ENCODE peak calls at places on chromosomes 2 and 18, in four cellular contexts. One of them, this sample, is unnamed.

GRCh38 chr2:104929663-104930062 is 75.7 kb downstream of the POU3F3 start:
- DNase-seq in pancreas: no peak
- DNase-seq in SK-N-SH: no peak
- DNase-seq in brain microvascular endothelial cell: no peak
- DNase-seq in this sample: no peak

GRCh38 chr18:57131782-57132181 is 15.1 kb upstream of the BOD1L2 start:
- DNase-seq in pancreas: no peak
- DNase-seq in SK-N-SH: no peak
- DNase-seq in brain microvascular endothelial cell: no peak
- DNase-seq in this sample: no peak

GRCh38 chr2:164024396-164024795 is 288.6 kb upstream of the FIGN start:
- DNase-seq in pancreas: no peak
- DNase-seq in SK-N-SH: no peak
- DNase-seq in brain microvascular endothelial cell: no peak
- DNase-seq in this sample: no peak

GRCh38 chr2:47079515-47080412 is 75.3 kb downstream of the STPG4 start:
- DNase-seq in pancreas: peak
- DNase-seq in SK-N-SH: peak
- DNase-seq in brain microvascular endothelial cell: no peak
- DNase-seq in this sample: no peak

GRCh38 chr2:45339253-45339652 is 271.8 kb downstream of the SRBD1 start:
- DNase-seq in pancreas: no peak
- DNase-seq in SK-N-SH: no peak
- DNase-seq in brain microvascular endothelial cell: no peak
- DNase-seq in this sample: no peak

GRCh38 chr18:75204262-75204977 is 4.5 kb downstream of the PTGR3 start:
- DNase-seq in pancreas: peak
- DNase-seq in SK-N-SH: peak
- DNase-seq in brain microvascular endothelial cell: no peak
- DNase-seq in this sample: peak

GRCh38 chr2:138814123-138814883 is 34.1 kb upstream of the NXPH2 start:
- DNase-seq in pancreas: no peak
- DNase-seq in SK-N-SH: no peak
- DNase-seq in brain microvascular endothelial cell: no peak
- DNase-seq in this sample: no peak

GRCh38 chr2:191656792-191657191 is 21.1 kb upstream of the NABP1 start:
- DNase-seq in pancreas: no peak
- DNase-seq in SK-N-SH: no peak
- DNase-seq in brain microvascular endothelial cell: no peak
- DNase-seq in this sample: no peak

GRCh38 chr18:57122906-57123510 is 23.9 kb upstream of the BOD1L2 start:
- DNase-seq in pancreas: no peak
- DNase-seq in SK-N-SH: no peak
- DNase-seq in brain microvascular endothelial cell: no peak
- DNase-seq in this sample: no peak

GRCh38 chr2:147939313-147939712 is 81.2 kb downstream of the ORC4 start:
- DNase-seq in pancreas: no peak
- DNase-seq in SK-N-SH: no peak
- DNase-seq in brain microvascular endothelial cell: no peak
- DNase-seq in this sample: no peak

GRCh38 chr2:240786871-240787311 is 33.1 kb downstream of the KIF1A start:
- DNase-seq in pancreas: peak
- DNase-seq in SK-N-SH: no peak
- DNase-seq in brain microvascular endothelial cell: no peak
- DNase-seq in this sample: no peak

GRCh38 chr2:154568413-154568812 is 130.1 kb upstream of the KCNJ3 start:
- DNase-seq in pancreas: no peak
- DNase-seq in SK-N-SH: no peak
- DNase-seq in brain microvascular endothelial cell: no peak
- DNase-seq in this sample: no peak

GRCh38 chr2:157504623-157505022 is 60.7 kb upstream of the CYTIP start:
- DNase-seq in pancreas: no peak
- DNase-seq in SK-N-SH: no peak
- DNase-seq in brain microvascular endothelial cell: no peak
- DNase-seq in this sample: no peak

GRCh38 chr2:157508676-157509075 is 64.8 kb upstream of the CYTIP start:
- DNase-seq in pancreas: no peak
- DNase-seq in SK-N-SH: no peak
- DNase-seq in brain microvascular endothelial cell: no peak
- DNase-seq in this sample: no peak

DNA sequence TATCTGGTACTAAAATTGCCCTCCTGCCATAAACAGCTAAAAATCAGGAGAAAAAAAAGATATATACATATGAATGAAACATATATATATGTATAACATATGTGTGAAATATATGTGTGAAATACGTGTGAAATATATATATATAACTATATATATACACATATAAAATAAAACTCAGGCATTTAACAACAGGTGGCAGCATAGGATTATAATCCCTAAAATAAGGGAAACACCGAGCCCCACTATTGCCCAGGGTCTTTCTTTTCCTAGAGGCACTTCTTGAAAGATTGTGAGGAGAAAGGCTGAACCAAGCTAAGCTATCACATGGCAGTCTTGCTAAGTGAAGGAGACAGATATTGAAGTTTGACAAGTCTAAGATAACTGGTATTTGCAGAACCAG is 65.9 kb upstream of the CYTIP start:
- DNase-seq in pancreas: no peak
- DNase-seq in SK-N-SH: peak
- DNase-seq in brain microvascular endothelial cell: no peak
- DNase-seq in this sample: no peak
- TF ChIP-seq CTCF in pancreas: no peak
- TF ChIP-seq CTCF in SK-N-SH: no peak
- TF ChIP-seq CTCF in brain microvascular endothelial cell: no peak
- TF ChIP-seq CTCF in this sample: no peak

GRCh38 chr2:120862254-120863172 is 126.8 kb downstream of the GLI2 start:
- DNase-seq in pancreas: peak
- DNase-seq in SK-N-SH: no peak
- DNase-seq in brain microvascular endothelial cell: no peak
- DNase-seq in this sample: peak
- TF ChIP-seq CTCF in pancreas: no peak
- TF ChIP-seq CTCF in SK-N-SH: no peak
- TF ChIP-seq CTCF in brain microvascular endothelial cell: peak
- TF ChIP-seq CTCF in this sample: no peak

DNA sequence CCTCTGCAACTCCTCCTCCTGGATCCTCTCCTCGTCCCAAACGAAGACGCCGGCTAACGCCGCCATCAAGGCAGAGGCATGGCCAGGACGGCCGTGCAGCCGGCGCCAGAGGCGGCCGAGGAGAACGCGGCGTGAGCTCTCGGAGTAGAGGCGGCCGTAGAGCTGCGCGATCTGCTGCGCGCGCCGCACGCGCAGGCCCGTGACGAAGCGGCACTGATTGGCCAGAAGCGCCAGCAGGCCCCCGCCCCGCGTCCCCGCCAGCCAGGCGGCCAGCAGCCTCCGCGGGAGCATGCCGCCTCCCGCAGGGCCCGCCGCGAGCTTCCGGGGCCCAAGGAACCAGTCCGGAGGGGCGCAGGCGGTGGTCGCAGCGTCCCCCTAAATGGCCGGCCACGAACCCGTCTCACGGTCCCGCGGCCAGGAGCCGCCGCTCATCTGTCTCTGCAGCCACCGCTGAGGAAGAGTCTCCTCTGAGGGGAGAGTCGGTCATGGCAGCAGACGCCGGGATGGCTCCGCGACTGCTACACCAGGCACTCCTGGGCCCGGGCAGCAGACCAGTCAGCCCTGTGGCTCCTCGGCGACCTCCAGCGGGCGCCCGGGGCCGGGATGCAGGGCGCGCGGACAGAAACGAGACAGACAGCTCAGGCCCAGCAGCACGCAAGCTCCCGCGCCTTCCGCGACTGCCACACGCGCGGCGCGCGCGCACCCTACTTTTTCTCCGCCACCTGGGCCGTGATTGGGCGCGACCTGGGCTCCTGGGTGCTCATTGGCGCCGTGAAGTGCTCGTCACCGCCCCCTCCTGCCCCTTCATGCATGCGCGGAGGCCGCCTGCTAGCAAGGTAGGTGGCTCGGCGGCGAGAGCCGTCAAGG is at the start of gene STARD7:
- DNase-seq in pancreas: peak
- DNase-seq in SK-N-SH: peak
- DNase-seq in brain microvascular endothelial cell: peak
- DNase-seq in this sample: peak
- TF ChIP-seq CTCF in pancreas: peak
- TF ChIP-seq CTCF in SK-N-SH: peak
- TF ChIP-seq CTCF in brain microvascular endothelial cell: no peak
- TF ChIP-seq CTCF in this sample: peak

GRCh38 chr2:25833566-25833965 is 44.7 kb downstream of the ASXL2 start:
- DNase-seq in pancreas: no peak
- DNase-seq in SK-N-SH: no peak
- DNase-seq in brain microvascular endothelial cell: peak
- DNase-seq in this sample: no peak
- TF ChIP-seq CTCF in pancreas: no peak
- TF ChIP-seq CTCF in SK-N-SH: no peak
- TF ChIP-seq CTCF in brain microvascular endothelial cell: no peak
- TF ChIP-seq CTCF in this sample: no peak

GRCh38 chr2:43269074-43269572 is 42.7 kb upstream of the ZFP36L2 start:
- DNase-seq in pancreas: no peak
- DNase-seq in SK-N-SH: peak
- DNase-seq in brain microvascular endothelial cell: peak
- DNase-seq in this sample: peak
- TF ChIP-seq CTCF in pancreas: no peak
- TF ChIP-seq CTCF in SK-N-SH: peak
- TF ChIP-seq CTCF in brain microvascular endothelial cell: peak
- TF ChIP-seq CTCF in this sample: no peak

GRCh38 chr2:179343945-179344279 is 79.3 kb upstream of the SESTD1 start:
- DNase-seq in pancreas: no peak
- DNase-seq in SK-N-SH: no peak
- DNase-seq in brain microvascular endothelial cell: no peak
- DNase-seq in this sample: no peak

GRCh38 chr2:179336782-179337534 is 72.3 kb upstream of the SESTD1 start:
- DNase-seq in pancreas: no peak
- DNase-seq in SK-N-SH: no peak
- DNase-seq in brain microvascular endothelial cell: no peak
- DNase-seq in this sample: no peak

GRCh38 chr2:179338681-179339080 is 74.0 kb upstream of the SESTD1 start:
- DNase-seq in pancreas: no peak
- DNase-seq in SK-N-SH: no peak
- DNase-seq in brain microvascular endothelial cell: no peak
- DNase-seq in this sample: no peak

GRCh38 chr2:179341152-179341866 is 76.7 kb upstream of the SESTD1 start:
- DNase-seq in pancreas: no peak
- DNase-seq in SK-N-SH: no peak
- DNase-seq in brain microvascular endothelial cell: no peak
- DNase-seq in this sample: no peak

DNA sequence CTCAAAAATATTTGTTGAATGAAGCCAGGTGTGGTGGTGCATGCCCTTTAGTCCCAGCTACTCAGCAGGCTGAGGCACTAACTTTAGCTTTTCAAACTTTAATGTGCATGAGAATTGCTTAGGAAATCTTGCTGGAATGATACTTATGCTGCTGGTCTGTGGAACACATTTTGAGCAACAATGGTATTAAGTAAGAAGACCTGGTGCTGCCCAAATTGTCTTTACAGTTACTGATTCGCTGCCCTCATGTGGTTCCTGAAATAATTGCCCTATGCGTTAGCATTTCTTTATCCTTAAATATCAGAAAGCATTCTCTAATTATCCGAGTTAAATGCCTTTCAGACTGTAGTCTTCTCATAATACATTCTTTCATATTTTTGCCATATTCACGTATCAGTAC is 76.0 kb upstream of the SESTD1 start:
- DNase-seq in pancreas: no peak
- DNase-seq in SK-N-SH: no peak
- DNase-seq in brain microvascular endothelial cell: peak
- DNase-seq in this sample: no peak
- TF ChIP-seq CTCF in pancreas: no peak
- TF ChIP-seq CTCF in SK-N-SH: peak
- TF ChIP-seq CTCF in brain microvascular endothelial cell: peak
- TF ChIP-seq CTCF in this sample: no peak

DNA sequence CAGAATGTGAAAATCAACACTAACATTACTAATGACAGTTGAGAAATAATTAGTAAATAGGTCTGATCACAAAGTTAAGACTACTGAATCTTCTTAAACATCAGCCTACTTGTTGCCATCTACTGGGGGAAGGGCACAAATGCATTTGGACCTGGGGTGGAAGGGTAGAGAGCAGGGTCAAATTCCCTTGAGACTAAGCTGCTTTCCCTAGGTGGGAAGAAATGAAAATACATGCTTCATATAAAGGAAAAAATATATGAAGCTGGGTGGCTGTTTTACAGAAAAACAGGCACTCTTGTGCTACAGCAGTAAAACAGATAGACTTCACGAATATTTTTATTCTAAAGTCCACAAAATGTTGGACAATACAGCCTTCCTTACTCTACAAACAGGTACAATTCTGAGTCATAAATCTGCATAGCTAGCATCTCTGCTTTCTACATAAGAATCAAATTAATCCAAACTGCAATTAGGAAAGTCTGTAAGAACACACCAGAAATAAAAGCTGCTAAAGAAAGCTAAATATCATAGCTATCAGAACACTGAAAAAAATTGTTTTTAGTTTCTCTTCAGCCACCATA is 10.9 kb downstream of the TRIP12 start:
- DNase-seq in pancreas: no peak
- DNase-seq in SK-N-SH: peak
- DNase-seq in brain microvascular endothelial cell: no peak
- DNase-seq in this sample: no peak
- TF ChIP-seq CTCF in pancreas: no peak
- TF ChIP-seq CTCF in SK-N-SH: peak
- TF ChIP-seq CTCF in brain microvascular endothelial cell: peak
- TF ChIP-seq CTCF in this sample: no peak

DNA sequence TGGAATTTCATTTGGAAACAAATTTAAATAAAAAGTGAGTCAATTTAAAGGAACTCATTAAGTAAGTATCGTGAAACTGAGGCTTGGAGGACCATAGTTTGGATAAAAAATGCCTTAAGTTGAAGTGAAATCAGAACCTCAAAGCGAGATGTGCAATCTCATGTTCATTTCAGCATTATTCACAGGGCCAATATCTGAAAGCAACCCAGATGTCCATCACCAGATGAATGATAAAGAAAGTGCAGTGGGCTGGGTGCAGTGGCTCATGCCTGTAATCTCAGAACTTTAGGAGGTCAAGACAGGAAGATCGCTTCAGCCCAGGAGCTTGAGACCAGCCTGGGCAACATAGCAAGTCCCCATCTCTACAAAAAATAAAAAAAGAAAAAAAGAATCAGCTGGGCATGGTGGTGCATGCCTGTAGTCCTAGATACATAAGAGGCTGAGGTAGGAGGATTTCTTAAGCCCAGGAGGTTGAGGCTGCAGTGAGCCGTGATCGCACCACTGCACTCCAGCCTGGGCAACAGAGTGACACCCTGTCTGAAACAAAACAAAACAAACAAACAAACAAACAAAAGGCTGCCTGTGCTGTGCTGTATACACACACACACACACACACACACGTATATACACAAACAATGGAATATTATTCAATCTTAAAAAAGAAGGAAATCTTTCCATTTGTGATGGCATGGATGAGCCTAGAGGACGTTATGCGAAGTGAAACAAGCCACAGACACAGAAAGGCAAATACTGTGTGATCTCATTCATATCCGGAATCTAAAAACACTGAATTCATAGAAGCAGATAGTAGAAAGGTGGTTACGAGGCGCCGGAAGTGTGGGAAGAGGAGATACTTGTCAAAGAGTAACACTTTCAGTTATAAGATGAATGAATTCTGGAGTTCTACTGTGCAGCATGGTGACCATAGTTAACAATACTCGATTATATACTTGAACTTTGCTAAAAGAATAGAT is 14.5 kb downstream of the SH3RF3 start:
- DNase-seq in pancreas: no peak
- DNase-seq in SK-N-SH: no peak
- DNase-seq in brain microvascular endothelial cell: no peak
- DNase-seq in this sample: no peak
- TF ChIP-seq CTCF in pancreas: no peak
- TF ChIP-seq CTCF in SK-N-SH: no peak
- TF ChIP-seq CTCF in brain microvascular endothelial cell: no peak
- TF ChIP-seq CTCF in this sample: no peak